ENCODE peak calls at places on chromosome 1, in four cellular contexts. C, Y, M and E are unnamed samples.

GRCh38 chr1:238914346-238914745 is 472.0 kb upstream of the CHRM3 start:
- DNase-seq in C (no peak), Y (no peak), M (no peak), E (no peak)

GRCh38 chr1:246726881-246727280 is 2.7 kb downstream of the SCCPDH start:
- DNase-seq in C (no peak), Y (no peak), M (no peak), E (no peak)

GRCh38 chr1:89405275-89405929 is 41.5 kb downstream of the GBP6 start:
- DNase-seq in C (no peak), Y (peak; percentile 12), M (no peak), E (no peak)

GRCh38 chr1:38332649-38333310 is 286.2 kb upstream of the POU3F1 start:
- DNase-seq in C (no peak), Y (no peak), M (no peak), E (no peak)

GRCh38 chr1:229059671-229060079 is 211.2 kb upstream of the RAB4A start:
- DNase-seq in C (no peak), Y (no peak), M (peak; percentile 65), E (no peak)

GRCh38 chr1:100252901-100253300 is 3.3 kb upstream of the DBT start:
- DNase-seq in C (no peak), Y (peak; percentile 49), M (no peak), E (no peak)

GRCh38 chr1:203630697-203631096 is 4.1 kb downstream of the ATP2B4 start:
- DNase-seq in C (no peak), Y (no peak), M (no peak), E (no peak)

GRCh38 chr1:241972703-241973375 is 15.3 kb downstream of the BECN2 start:
- DNase-seq in C (no peak), Y (no peak), M (no peak), E (no peak)

GRCh38 chr1:34858901-34859441 is 578 bp downstream of the SMIM12 start:
- DNase-seq in C (peak; percentile 60), Y (no peak), M (peak; percentile 56), E (no peak)

GRCh38 chr1:107883562-107883961 is 81.4 kb downstream of the VAV3 start:
- DNase-seq in C (no peak), Y (peak; percentile 28), M (no peak), E (no peak)

GRCh38 chr1:117632269-117633067 is 26.6 kb downstream of the TENT5C start:
- DNase-seq in C (no peak), Y (peak; percentile 91), M (no peak), E (no peak)
- H3K4me1 ChIP-seq in C (no peaks in the 10 kb centered on the region), Y (peaks cover 23% of the 10 kb centered on the region), M (no peaks in the 10 kb centered on the region), E (no peaks in the 10 kb centered on the region)

DNA sequence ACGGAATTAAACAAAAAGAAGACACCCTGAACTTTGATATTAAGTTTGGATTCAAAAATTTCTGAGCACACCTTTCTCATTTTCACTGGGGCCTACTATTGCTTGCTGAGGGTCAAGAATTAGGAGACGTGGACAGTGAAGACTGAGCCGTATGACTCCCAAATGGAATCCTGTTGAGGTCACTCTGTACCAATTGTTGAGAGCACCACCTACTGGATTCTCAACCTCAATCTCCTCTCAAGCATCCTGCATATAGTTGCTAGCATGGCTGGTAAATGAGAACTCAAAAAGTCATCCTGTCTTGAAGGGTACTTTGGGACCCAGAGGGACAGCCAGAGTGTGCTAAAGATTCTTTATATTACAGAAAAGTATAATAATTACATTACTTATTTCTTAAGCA is 20.2 kb upstream of the MTR start:
- DNase-seq in C (no peak), Y (no peak), M (no peak), E (no peak)
- TF ChIP-seq CTCF in C (no peak), Y (no peak), M (no peak), E (peak; percentile 23)

DNA sequence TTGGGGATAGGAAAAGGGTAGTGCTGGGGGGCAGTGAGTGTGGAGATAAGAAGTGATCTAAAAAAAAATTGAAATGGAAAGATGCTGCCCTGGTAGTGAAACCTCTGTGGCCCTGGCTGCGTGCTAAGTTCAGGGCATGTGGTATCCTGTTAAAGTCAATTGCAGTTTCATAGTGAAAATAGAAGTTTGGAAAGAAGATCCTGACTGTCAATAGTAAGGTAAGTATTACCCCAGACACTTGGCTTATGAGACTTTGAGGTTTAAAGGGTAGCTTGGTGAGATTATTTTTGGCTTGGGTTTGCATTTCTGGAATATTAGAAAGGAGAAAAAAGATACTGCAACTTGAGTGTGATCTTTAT is 6.8 kb downstream of the ARID1A start:
- DNase-seq in C (no peak), Y (no peak), M (no peak), E (no peak)
- H3K27ac ChIP-seq in C (no peak overlapping the region), Y (peak overlapping the region; percentile 90), M (no peak overlapping the region), E (peak overlapping the region; percentile 37)

GRCh38 chr1:54803761-54804470 is 2.8 kb upstream of the TTC22 start:
- DNase-seq in C (no peak), Y (no peak), M (no peak), E (no peak)
- H3K4me1 ChIP-seq in C (peaks cover 29% of the 10 kb centered on the region), Y (peaks cover 74% of the 10 kb centered on the region), M (no peaks in the 10 kb centered on the region), E (peaks cover 6% of the 10 kb centered on the region)

DNA sequence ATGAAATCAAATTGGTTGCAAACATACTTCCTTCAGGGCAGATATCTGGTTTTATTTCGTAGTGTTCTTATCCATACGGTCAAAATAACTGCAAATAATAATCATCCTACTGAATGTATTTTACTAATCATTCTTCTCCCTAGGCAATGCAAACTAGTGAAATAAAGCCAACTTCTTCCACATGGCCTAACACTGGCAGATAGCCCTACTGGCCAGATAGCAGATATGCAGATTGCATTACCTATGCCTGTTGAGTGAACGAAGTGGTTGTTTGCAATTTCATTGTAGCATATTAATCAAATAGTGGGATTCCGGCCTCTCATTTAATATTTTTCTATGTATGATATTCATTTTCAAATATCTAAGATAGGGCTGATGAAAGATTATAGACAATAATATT is 116.2 kb downstream of the CENPF start:
- DNase-seq in C (no peak), Y (no peak), M (no peak), E (no peak)
- TF ChIP-seq CTCF in C (no peak), Y (no peak), M (no peak), E (no peak)

DNA sequence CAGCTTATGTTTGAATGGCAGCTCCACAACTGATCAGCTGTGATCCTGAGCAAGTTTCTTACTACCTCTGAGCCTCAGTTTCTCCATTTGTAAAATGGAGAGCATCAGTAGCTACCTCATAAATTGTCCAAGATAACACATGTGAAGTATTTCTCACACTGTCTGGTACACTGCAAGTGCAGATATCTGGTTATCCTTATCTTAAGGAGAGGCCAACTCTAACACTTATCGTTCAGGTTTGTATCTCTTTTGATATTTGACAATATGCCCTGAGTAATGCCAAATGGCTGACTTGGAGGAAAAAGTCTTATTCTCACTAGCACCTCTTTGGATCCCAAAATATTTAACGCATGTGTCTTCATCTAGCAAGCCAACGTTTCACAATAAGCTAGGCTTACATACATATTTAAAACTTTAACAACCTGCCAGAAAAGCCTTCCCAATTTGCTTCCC is 2.7 kb downstream of the CSRP1 start:
- DNase-seq in C (no peak), Y (no peak), M (no peak), E (no peak)
- H3K27ac ChIP-seq in C (no peak overlapping the region), Y (no peak overlapping the region), M (peak overlapping the region; percentile 54), E (peak overlapping the region; percentile 16)

GRCh38 chr1:13728104-13728503 is 28.1 kb downstream of the PRDM2 start:
- DNase-seq in C (no peak), Y (no peak), M (no peak), E (no peak)

GRCh38 chr1:13730751-13731482 is 30.9 kb downstream of the PRDM2 start:
- DNase-seq in C (peak; percentile 96), Y (no peak), M (no peak), E (peak; percentile 46)

GRCh38 chr1:13732971-13733667 is 33.1 kb downstream of the PRDM2 start:
- DNase-seq in C (peak; percentile 48), Y (no peak), M (no peak), E (no peak)

GRCh38 chr1:13731897-13732296 is 31.9 kb downstream of the PRDM2 start:
- DNase-seq in C (no peak), Y (no peak), M (no peak), E (no peak)

GRCh38 chr1:13730301-13730700 is 30.3 kb downstream of the PRDM2 start:
- DNase-seq in C (peak; percentile 29), Y (no peak), M (no peak), E (no peak)
- H3K4me1 ChIP-seq in C (peaks cover 70% of the 10 kb centered on the region), Y (no peaks in the 10 kb centered on the region), M (peaks cover 18% of the 10 kb centered on the region), E (peaks cover 3% of the 10 kb centered on the region)

GRCh38 chr1:43590389-43590788 is 59.6 kb upstream of the KDM4A start:
- DNase-seq in C (no peak), Y (peak; percentile 25), M (no peak), E (no peak)
- TF ChIP-seq CTCF in C (no peak), Y (peak; percentile 43), M (no peak), E (peak; percentile 51)